ENCODE peak calls at places on chromosomes 5 and 9, in seven cellular contexts. One of them, this sample, is unnamed.

GRCh38 chr5:41875121-41875520 is 4.9 kb upstream of the OXCT1 start:
- DNase-seq in left ventricle myocardium inferior: no peak
- DNase-seq in lower leg skin: no peak
- DNase-seq in tibial nerve: no peak
- DNase-seq in neural crest cell: no peak
- DNase-seq in endothelial cell: no peak
- DNase-seq in progenitor cell of endocrine pancreas: no peak
- DNase-seq in this sample: no peak

GRCh38 chr5:131718487-131719014 is 78.3 kb downstream of the FNIP1 start:
- DNase-seq in left ventricle myocardium inferior: no peak
- DNase-seq in lower leg skin: no peak
- DNase-seq in tibial nerve: no peak
- DNase-seq in neural crest cell: no peak
- DNase-seq in endothelial cell: no peak
- DNase-seq in progenitor cell of endocrine pancreas: no peak
- DNase-seq in this sample: no peak

GRCh38 chr9:97873877-97874276 is 20.9 kb downstream of the FOXE1 start:
- DNase-seq in left ventricle myocardium inferior: no peak
- DNase-seq in lower leg skin: peak
- DNase-seq in tibial nerve: no peak
- DNase-seq in neural crest cell: no peak
- DNase-seq in endothelial cell: no peak
- DNase-seq in progenitor cell of endocrine pancreas: no peak
- DNase-seq in this sample: no peak

GRCh38 chr9:83572524-83572923 is 34.3 kb upstream of the FRMD3 start:
- DNase-seq in left ventricle myocardium inferior: no peak
- DNase-seq in lower leg skin: no peak
- DNase-seq in tibial nerve: no peak
- DNase-seq in neural crest cell: no peak
- DNase-seq in endothelial cell: no peak
- DNase-seq in progenitor cell of endocrine pancreas: no peak
- DNase-seq in this sample: no peak

GRCh38 chr9:107827304-107827703 is 337.7 kb upstream of the KLF4 start:
- DNase-seq in left ventricle myocardium inferior: no peak
- DNase-seq in lower leg skin: no peak
- DNase-seq in tibial nerve: no peak
- DNase-seq in neural crest cell: no peak
- DNase-seq in endothelial cell: no peak
- DNase-seq in progenitor cell of endocrine pancreas: no peak
- DNase-seq in this sample: no peak

GRCh38 chr9:73151653-73152382 is at the start of gene ANXA1:
- DNase-seq in left ventricle myocardium inferior: no peak
- DNase-seq in lower leg skin: peak
- DNase-seq in tibial nerve: no peak
- DNase-seq in neural crest cell: no peak
- DNase-seq in endothelial cell: no peak
- DNase-seq in progenitor cell of endocrine pancreas: no peak
- DNase-seq in this sample: no peak

GRCh38 chr5:73615085-73615484 is 10.9 kb upstream of the ARHGEF28 start:
- DNase-seq in left ventricle myocardium inferior: no peak
- DNase-seq in lower leg skin: no peak
- DNase-seq in tibial nerve: no peak
- DNase-seq in neural crest cell: no peak
- DNase-seq in endothelial cell: no peak
- DNase-seq in progenitor cell of endocrine pancreas: no peak
- DNase-seq in this sample: no peak

GRCh38 chr5:147403659-147404640 is 105.9 kb downstream of the DPYSL3 start:
- DNase-seq in left ventricle myocardium inferior: no peak
- DNase-seq in lower leg skin: peak
- DNase-seq in tibial nerve: no peak
- DNase-seq in neural crest cell: no peak
- DNase-seq in endothelial cell: no peak
- DNase-seq in progenitor cell of endocrine pancreas: no peak
- DNase-seq in this sample: no peak

GRCh38 chr9:134693011-134693410 is 51.4 kb downstream of the COL5A1 start:
- DNase-seq in left ventricle myocardium inferior: no peak
- DNase-seq in lower leg skin: no peak
- DNase-seq in tibial nerve: no peak
- DNase-seq in neural crest cell: no peak
- DNase-seq in endothelial cell: no peak
- DNase-seq in progenitor cell of endocrine pancreas: no peak
- DNase-seq in this sample: no peak

GRCh38 chr9:131697908-131698714 is 41.8 kb downstream of the RAPGEF1 start:
- DNase-seq in left ventricle myocardium inferior: no peak
- DNase-seq in lower leg skin: no peak
- DNase-seq in tibial nerve: no peak
- DNase-seq in neural crest cell: no peak
- DNase-seq in endothelial cell: no peak
- DNase-seq in progenitor cell of endocrine pancreas: no peak
- DNase-seq in this sample: no peak

GRCh38 chr9:29208670-29209069 is 1635.4 kb upstream of the C9orf72 start:
- DNase-seq in left ventricle myocardium inferior: no peak
- DNase-seq in lower leg skin: no peak
- DNase-seq in tibial nerve: no peak
- DNase-seq in neural crest cell: no peak
- DNase-seq in endothelial cell: no peak
- DNase-seq in progenitor cell of endocrine pancreas: no peak
- DNase-seq in this sample: no peak

GRCh38 chr5:40221796-40222195 is 457.9 kb upstream of the PTGER4 start:
- DNase-seq in left ventricle myocardium inferior: no peak
- DNase-seq in lower leg skin: no peak
- DNase-seq in tibial nerve: no peak
- DNase-seq in neural crest cell: no peak
- DNase-seq in endothelial cell: no peak
- DNase-seq in progenitor cell of endocrine pancreas: no peak
- DNase-seq in this sample: no peak

GRCh38 chr5:87121315-87122170 is 146.1 kb upstream of the RASA1 start:
- DNase-seq in left ventricle myocardium inferior: no peak
- DNase-seq in lower leg skin: no peak
- DNase-seq in tibial nerve: no peak
- DNase-seq in neural crest cell: no peak
- DNase-seq in endothelial cell: no peak
- DNase-seq in progenitor cell of endocrine pancreas: no peak
- DNase-seq in this sample: peak

GRCh38 chr5:42057254-42057690 is 132.2 kb downstream of the FBXO4 start:
- DNase-seq in left ventricle myocardium inferior: no peak
- DNase-seq in lower leg skin: peak
- DNase-seq in tibial nerve: no peak
- DNase-seq in neural crest cell: peak
- DNase-seq in endothelial cell: peak
- DNase-seq in progenitor cell of endocrine pancreas: peak
- DNase-seq in this sample: peak

GRCh38 chr5:93791520-93791972 is 50.1 kb upstream of the POU5F2 start:
- DNase-seq in left ventricle myocardium inferior: no peak
- DNase-seq in lower leg skin: no peak
- DNase-seq in tibial nerve: no peak
- DNase-seq in neural crest cell: no peak
- DNase-seq in endothelial cell: peak
- DNase-seq in progenitor cell of endocrine pancreas: no peak
- DNase-seq in this sample: peak

GRCh38 chr9:124078641-124079040 is 67.1 kb downstream of the LHX2 start:
- DNase-seq in left ventricle myocardium inferior: no peak
- DNase-seq in lower leg skin: no peak
- DNase-seq in tibial nerve: no peak
- DNase-seq in neural crest cell: no peak
- DNase-seq in endothelial cell: no peak
- DNase-seq in progenitor cell of endocrine pancreas: no peak
- DNase-seq in this sample: peak

GRCh38 chr5:58133631-58134296 is 326.1 kb downstream of the PLK2 start:
- DNase-seq in left ventricle myocardium inferior: no peak
- DNase-seq in lower leg skin: no peak
- DNase-seq in tibial nerve: no peak
- DNase-seq in neural crest cell: no peak
- DNase-seq in endothelial cell: no peak
- DNase-seq in progenitor cell of endocrine pancreas: no peak
- DNase-seq in this sample: no peak

GRCh38 chr5:134411546-134412266 is at the start of gene CDKN2AIPNL:
- DNase-seq in left ventricle myocardium inferior: peak
- DNase-seq in lower leg skin: peak
- DNase-seq in tibial nerve: peak
- DNase-seq in neural crest cell: peak
- DNase-seq in endothelial cell: peak
- DNase-seq in progenitor cell of endocrine pancreas: peak
- DNase-seq in this sample: peak

GRCh38 chr9:34377402-34377741 is 674 bp upstream of the MYORG start:
- DNase-seq in left ventricle myocardium inferior: no peak
- DNase-seq in lower leg skin: no peak
- DNase-seq in tibial nerve: no peak
- DNase-seq in neural crest cell: no peak
- DNase-seq in endothelial cell: no peak
- DNase-seq in progenitor cell of endocrine pancreas: peak
- DNase-seq in this sample: no peak

GRCh38 chr9:36796671-36797419 is 224.2 kb downstream of the MELK start:
- DNase-seq in left ventricle myocardium inferior: no peak
- DNase-seq in lower leg skin: no peak
- DNase-seq in tibial nerve: no peak
- DNase-seq in neural crest cell: no peak
- DNase-seq in endothelial cell: no peak
- DNase-seq in progenitor cell of endocrine pancreas: no peak
- DNase-seq in this sample: no peak

GRCh38 chr9:129888809-129889460 is 53.7 kb downstream of the USP20 start:
- DNase-seq in left ventricle myocardium inferior: no peak
- DNase-seq in lower leg skin: no peak
- DNase-seq in tibial nerve: no peak
- DNase-seq in neural crest cell: no peak
- DNase-seq in endothelial cell: no peak
- DNase-seq in progenitor cell of endocrine pancreas: no peak
- DNase-seq in this sample: no peak

GRCh38 chr9:38154501-38155421 is 85.7 kb upstream of the SHB start:
- DNase-seq in left ventricle myocardium inferior: no peak
- DNase-seq in lower leg skin: no peak
- DNase-seq in tibial nerve: no peak
- DNase-seq in neural crest cell: no peak
- DNase-seq in endothelial cell: no peak
- DNase-seq in progenitor cell of endocrine pancreas: no peak
- DNase-seq in this sample: no peak

GRCh38 chr9:19108038-19108437 is 5.3 kb upstream of the HAUS6 start:
- DNase-seq in left ventricle myocardium inferior: no peak
- DNase-seq in lower leg skin: no peak
- DNase-seq in tibial nerve: no peak
- DNase-seq in neural crest cell: no peak
- DNase-seq in endothelial cell: no peak
- DNase-seq in progenitor cell of endocrine pancreas: no peak
- DNase-seq in this sample: no peak

GRCh38 chr5:116572375-116573278 is 2.0 kb downstream of the SEMA6A start:
- DNase-seq in left ventricle myocardium inferior: peak
- DNase-seq in lower leg skin: no peak
- DNase-seq in tibial nerve: no peak
- DNase-seq in neural crest cell: peak
- DNase-seq in endothelial cell: peak
- DNase-seq in progenitor cell of endocrine pancreas: peak
- DNase-seq in this sample: no peak

GRCh38 chr9:112711050-112711689 is 6.7 kb downstream of the INIP start:
- DNase-seq in left ventricle myocardium inferior: no peak
- DNase-seq in lower leg skin: no peak
- DNase-seq in tibial nerve: no peak
- DNase-seq in neural crest cell: no peak
- DNase-seq in endothelial cell: no peak
- DNase-seq in progenitor cell of endocrine pancreas: no peak
- DNase-seq in this sample: peak

GRCh38 chr5:76351577-76351976 is 51.5 kb upstream of the IQGAP2 start:
- DNase-seq in left ventricle myocardium inferior: no peak
- DNase-seq in lower leg skin: no peak
- DNase-seq in tibial nerve: no peak
- DNase-seq in neural crest cell: no peak
- DNase-seq in endothelial cell: no peak
- DNase-seq in progenitor cell of endocrine pancreas: no peak
- DNase-seq in this sample: no peak

GRCh38 chr9:84966876-84967830 is 297.6 kb downstream of the NTRK2 start:
- DNase-seq in left ventricle myocardium inferior: no peak
- DNase-seq in lower leg skin: no peak
- DNase-seq in tibial nerve: no peak
- DNase-seq in neural crest cell: peak
- DNase-seq in endothelial cell: peak
- DNase-seq in progenitor cell of endocrine pancreas: no peak
- DNase-seq in this sample: peak
- TF ChIP-seq CTCF in left ventricle myocardium inferior: no peak
- TF ChIP-seq CTCF in lower leg skin: no peak
- TF ChIP-seq CTCF in tibial nerve: no peak
- TF ChIP-seq CTCF in neural crest cell: peak
- TF ChIP-seq CTCF in endothelial cell: peak
- TF ChIP-seq CTCF in progenitor cell of endocrine pancreas: peak
- TF ChIP-seq CTCF in this sample: peak

GRCh38 chr5:35954175-35954574 is 15.8 kb upstream of the CAPSL start:
- DNase-seq in left ventricle myocardium inferior: no peak
- DNase-seq in lower leg skin: no peak
- DNase-seq in tibial nerve: no peak
- DNase-seq in neural crest cell: no peak
- DNase-seq in endothelial cell: no peak
- DNase-seq in progenitor cell of endocrine pancreas: no peak
- DNase-seq in this sample: no peak
- TF ChIP-seq CTCF in left ventricle myocardium inferior: no peak
- TF ChIP-seq CTCF in lower leg skin: no peak
- TF ChIP-seq CTCF in tibial nerve: no peak
- TF ChIP-seq CTCF in neural crest cell: no peak
- TF ChIP-seq CTCF in endothelial cell: no peak
- TF ChIP-seq CTCF in progenitor cell of endocrine pancreas: no peak
- TF ChIP-seq CTCF in this sample: no peak

DNA sequence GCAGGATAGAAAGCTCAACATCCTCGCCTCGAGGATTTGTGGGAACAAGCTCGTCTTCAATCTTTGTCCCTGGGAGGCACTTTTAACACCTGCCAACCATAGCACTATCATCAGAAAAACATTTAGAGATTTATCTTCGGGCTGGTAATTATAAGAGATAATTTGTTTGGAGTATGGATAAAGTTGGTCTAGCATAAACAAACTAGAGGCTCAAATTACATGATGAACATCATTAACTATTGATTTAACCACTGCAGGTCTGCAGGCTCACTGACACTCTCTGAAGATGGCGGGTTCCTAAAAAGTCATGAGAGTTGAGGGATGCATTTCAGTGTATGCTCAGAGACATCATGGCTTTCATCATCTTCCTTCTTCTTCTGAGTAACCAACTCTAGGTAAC is 25.8 kb upstream of the PCA3 start:
- DNase-seq in left ventricle myocardium inferior: no peak
- DNase-seq in lower leg skin: no peak
- DNase-seq in tibial nerve: no peak
- DNase-seq in neural crest cell: no peak
- DNase-seq in endothelial cell: no peak
- DNase-seq in progenitor cell of endocrine pancreas: no peak
- DNase-seq in this sample: no peak
- TF ChIP-seq CTCF in left ventricle myocardium inferior: no peak
- TF ChIP-seq CTCF in lower leg skin: no peak
- TF ChIP-seq CTCF in tibial nerve: no peak
- TF ChIP-seq CTCF in neural crest cell: no peak
- TF ChIP-seq CTCF in endothelial cell: no peak
- TF ChIP-seq CTCF in progenitor cell of endocrine pancreas: no peak
- TF ChIP-seq CTCF in this sample: no peak

GRCh38 chr9:15235658-15236057 is 71.4 kb downstream of the TTC39B start:
- DNase-seq in left ventricle myocardium inferior: no peak
- DNase-seq in lower leg skin: no peak
- DNase-seq in tibial nerve: no peak
- DNase-seq in neural crest cell: no peak
- DNase-seq in endothelial cell: no peak
- DNase-seq in progenitor cell of endocrine pancreas: no peak
- DNase-seq in this sample: no peak

GRCh38 chr9:15227491-15227890 is 79.5 kb downstream of the TTC39B start:
- DNase-seq in left ventricle myocardium inferior: no peak
- DNase-seq in lower leg skin: no peak
- DNase-seq in tibial nerve: no peak
- DNase-seq in neural crest cell: no peak
- DNase-seq in endothelial cell: no peak
- DNase-seq in progenitor cell of endocrine pancreas: no peak
- DNase-seq in this sample: no peak

GRCh38 chr9:15229475-15229874 is 77.5 kb downstream of the TTC39B start:
- DNase-seq in left ventricle myocardium inferior: no peak
- DNase-seq in lower leg skin: no peak
- DNase-seq in tibial nerve: no peak
- DNase-seq in neural crest cell: no peak
- DNase-seq in endothelial cell: no peak
- DNase-seq in progenitor cell of endocrine pancreas: no peak
- DNase-seq in this sample: no peak

GRCh38 chr9:15231788-15232635 is 75.0 kb downstream of the TTC39B start:
- DNase-seq in left ventricle myocardium inferior: no peak
- DNase-seq in lower leg skin: no peak
- DNase-seq in tibial nerve: no peak
- DNase-seq in neural crest cell: peak
- DNase-seq in endothelial cell: peak
- DNase-seq in progenitor cell of endocrine pancreas: no peak
- DNase-seq in this sample: peak
- TF ChIP-seq CTCF in left ventricle myocardium inferior: peak
- TF ChIP-seq CTCF in lower leg skin: no peak
- TF ChIP-seq CTCF in tibial nerve: peak
- TF ChIP-seq CTCF in neural crest cell: peak
- TF ChIP-seq CTCF in endothelial cell: peak
- TF ChIP-seq CTCF in progenitor cell of endocrine pancreas: peak
- TF ChIP-seq CTCF in this sample: peak

This sample was measured in HepG2.